ENCODE peak calls at places on chromosomes 4 and X, in eight cellular contexts. One of them, this sample, is unnamed.

GRCh38 chr4:8394125-8394524 is 46.4 kb downstream of the ACOX3 start:
- DNase-seq in HCT116: no peak
- DNase-seq in cardiac muscle cell: no peak
- DNase-seq in left lung: no peak
- DNase-seq in SK-N-MC: no peak
- DNase-seq in thoracic aorta: no peak
- DNase-seq in endothelial cell of umbilical vein: no peak
- DNase-seq in H1: no peak
- DNase-seq in this sample: no peak

GRCh38 chrX:47047989-47048388 is 30.3 kb upstream of the RGN start:
- DNase-seq in HCT116: no peak
- DNase-seq in cardiac muscle cell: peak; percentile 0
- DNase-seq in left lung: no peak
- DNase-seq in SK-N-MC: no peak
- DNase-seq in thoracic aorta: no peak
- DNase-seq in endothelial cell of umbilical vein: peak; percentile 61
- DNase-seq in H1: no peak
- DNase-seq in this sample: peak; percentile 70

GRCh38 chr4:176939445-176939844 is 146.7 kb upstream of the VEGFC start:
- DNase-seq in HCT116: no peak
- DNase-seq in cardiac muscle cell: no peak
- DNase-seq in left lung: no peak
- DNase-seq in SK-N-MC: no peak
- DNase-seq in thoracic aorta: no peak
- DNase-seq in endothelial cell of umbilical vein: peak; percentile 66
- DNase-seq in H1: no peak
- DNase-seq in this sample: no peak

GRCh38 chr4:158098802-158099201 is 74.0 kb downstream of the GASK1B start:
- DNase-seq in HCT116: no peak
- DNase-seq in cardiac muscle cell: no peak
- DNase-seq in left lung: no peak
- DNase-seq in SK-N-MC: no peak
- DNase-seq in thoracic aorta: no peak
- DNase-seq in endothelial cell of umbilical vein: no peak
- DNase-seq in H1: no peak
- DNase-seq in this sample: no peak

GRCh38 chr4:86961605-86962295 is 26.9 kb downstream of the AFF1 start:
- DNase-seq in HCT116: no peak
- DNase-seq in cardiac muscle cell: peak; percentile 81
- DNase-seq in left lung: no peak
- DNase-seq in SK-N-MC: no peak
- DNase-seq in thoracic aorta: no peak
- DNase-seq in endothelial cell of umbilical vein: no peak
- DNase-seq in H1: no peak
- DNase-seq in this sample: no peak

GRCh38 chr4:144873591-144873990 is 224.4 kb downstream of the ANAPC10 start:
- DNase-seq in HCT116: no peak
- DNase-seq in cardiac muscle cell: no peak
- DNase-seq in left lung: no peak
- DNase-seq in SK-N-MC: no peak
- DNase-seq in thoracic aorta: no peak
- DNase-seq in endothelial cell of umbilical vein: no peak
- DNase-seq in H1: no peak
- DNase-seq in this sample: no peak

GRCh38 chr4:6875431-6875831 is 34.2 kb upstream of the TBC1D14 start:
- DNase-seq in HCT116: no peak
- DNase-seq in cardiac muscle cell: no peak
- DNase-seq in left lung: peak; percentile 57
- DNase-seq in SK-N-MC: no peak
- DNase-seq in thoracic aorta: no peak
- DNase-seq in endothelial cell of umbilical vein: no peak
- DNase-seq in H1: no peak
- DNase-seq in this sample: no peak

GRCh38 chr4:122252584-122252983 is 100.5 kb downstream of the BLTP1 start:
- DNase-seq in HCT116: no peak
- DNase-seq in cardiac muscle cell: no peak
- DNase-seq in left lung: no peak
- DNase-seq in SK-N-MC: no peak
- DNase-seq in thoracic aorta: no peak
- DNase-seq in endothelial cell of umbilical vein: no peak
- DNase-seq in H1: no peak
- DNase-seq in this sample: no peak

GRCh38 chrX:44017726-44018125 is 44.5 kb upstream of the NDP start:
- DNase-seq in HCT116: no peak
- DNase-seq in cardiac muscle cell: no peak
- DNase-seq in left lung: no peak
- DNase-seq in SK-N-MC: no peak
- DNase-seq in thoracic aorta: no peak
- DNase-seq in endothelial cell of umbilical vein: no peak
- DNase-seq in H1: no peak
- DNase-seq in this sample: peak; percentile 45

GRCh38 chr4:77170926-77171325 is 13.9 kb downstream of the CCNG2 start:
- DNase-seq in HCT116: no peak
- DNase-seq in cardiac muscle cell: no peak
- DNase-seq in left lung: no peak
- DNase-seq in SK-N-MC: no peak
- DNase-seq in thoracic aorta: no peak
- DNase-seq in endothelial cell of umbilical vein: no peak
- DNase-seq in H1: no peak
- DNase-seq in this sample: no peak

GRCh38 chr4:165294907-165295306 is 32.6 kb upstream of the MSMO1 start:
- DNase-seq in HCT116: no peak
- DNase-seq in cardiac muscle cell: no peak
- DNase-seq in left lung: no peak
- DNase-seq in SK-N-MC: no peak
- DNase-seq in thoracic aorta: no peak
- DNase-seq in endothelial cell of umbilical vein: no peak
- DNase-seq in H1: no peak
- DNase-seq in this sample: no peak

GRCh38 chrX:149284616-149285015 is 220.5 kb downstream of the IDS start:
- DNase-seq in HCT116: no peak
- DNase-seq in cardiac muscle cell: no peak
- DNase-seq in left lung: no peak
- DNase-seq in SK-N-MC: no peak
- DNase-seq in thoracic aorta: no peak
- DNase-seq in endothelial cell of umbilical vein: no peak
- DNase-seq in H1: no peak
- DNase-seq in this sample: no peak

GRCh38 chr4:123832173-123833026 is 435.8 kb downstream of the SPRY1 start:
- DNase-seq in HCT116: no peak
- DNase-seq in cardiac muscle cell: peak; percentile 3
- DNase-seq in left lung: peak; percentile 45
- DNase-seq in SK-N-MC: no peak
- DNase-seq in thoracic aorta: peak; percentile 26
- DNase-seq in endothelial cell of umbilical vein: peak; percentile 86
- DNase-seq in H1: no peak
- DNase-seq in this sample: peak; percentile 2

GRCh38 chr4:41866799-41867677 is 68.2 kb upstream of the TMEM33 start:
- DNase-seq in HCT116: no peak
- DNase-seq in cardiac muscle cell: peak; percentile 46
- DNase-seq in left lung: no peak
- DNase-seq in SK-N-MC: no peak
- DNase-seq in thoracic aorta: no peak
- DNase-seq in endothelial cell of umbilical vein: no peak
- DNase-seq in H1: no peak
- DNase-seq in this sample: no peak

GRCh38 chr4:124018383-124019317 is 622.1 kb downstream of the SPRY1 start:
- DNase-seq in HCT116: no peak
- DNase-seq in cardiac muscle cell: peak; percentile 82
- DNase-seq in left lung: peak; percentile 38
- DNase-seq in SK-N-MC: peak; percentile 34
- DNase-seq in thoracic aorta: no peak
- DNase-seq in endothelial cell of umbilical vein: peak; percentile 43
- DNase-seq in H1: no peak
- DNase-seq in this sample: peak; percentile 4

DNA sequence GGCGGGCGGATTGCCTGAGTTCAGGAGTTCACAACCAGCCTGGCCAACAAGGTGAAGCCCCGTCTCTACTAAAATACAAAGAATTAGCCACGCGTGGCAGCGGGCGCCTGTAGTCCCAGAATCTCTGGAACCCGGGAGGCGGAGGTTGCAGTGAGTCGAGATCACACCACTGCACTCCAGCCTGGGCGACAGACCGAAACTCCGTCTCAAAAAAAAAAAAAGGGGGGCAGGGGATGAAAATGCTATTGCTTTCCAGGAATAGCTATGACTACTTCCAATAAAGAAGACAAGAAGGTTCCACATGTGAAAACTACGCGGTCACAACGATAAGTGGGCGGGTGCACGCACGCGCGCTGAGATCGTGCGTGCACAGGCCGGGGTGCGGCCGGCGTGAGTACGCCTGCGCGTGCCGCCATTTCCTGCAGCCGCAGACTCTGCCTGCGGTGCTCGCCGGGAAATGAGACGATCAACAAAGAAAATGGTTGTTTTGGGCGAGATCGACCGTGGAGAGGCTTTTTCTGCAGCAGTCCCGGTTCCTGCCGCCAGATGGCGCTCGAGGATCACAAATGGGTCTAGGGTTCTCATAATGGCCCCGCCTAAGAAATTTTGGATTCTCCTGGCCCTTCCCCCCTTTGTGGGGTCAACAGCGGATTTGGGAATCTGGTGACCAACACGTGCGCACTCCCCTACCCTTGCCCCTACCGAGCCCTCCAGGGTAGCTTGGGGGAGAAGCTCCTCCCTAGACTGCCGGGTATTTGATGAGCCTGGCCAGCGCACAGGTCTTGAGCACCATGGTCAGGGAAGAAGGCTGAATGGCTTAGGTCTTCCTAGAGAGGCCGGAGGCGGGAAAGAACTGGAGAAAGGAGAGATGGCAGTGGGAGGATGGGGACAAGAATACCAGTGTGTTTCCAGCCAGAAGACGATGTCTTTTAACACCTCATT is 35.1 kb downstream of the PNMA5 start:
- DNase-seq in HCT116: peak; percentile 68
- DNase-seq in cardiac muscle cell: peak; percentile 73
- DNase-seq in left lung: peak; percentile 86
- DNase-seq in SK-N-MC: peak; percentile 70
- DNase-seq in thoracic aorta: peak; percentile 55
- DNase-seq in endothelial cell of umbilical vein: peak; percentile 89
- DNase-seq in H1: peak; percentile 50
- DNase-seq in this sample: peak; percentile 80
- H3K27ac ChIP-seq in HCT116: peak overlapping the region; percentile 55
- H3K27ac ChIP-seq in cardiac muscle cell: no peak overlapping the region
- H3K27ac ChIP-seq in left lung: peak overlapping the region; percentile 67
- H3K27ac ChIP-seq in SK-N-MC: no peak overlapping the region
- H3K27ac ChIP-seq in thoracic aorta: peak overlapping the region; percentile 62
- H3K27ac ChIP-seq in endothelial cell of umbilical vein: peak overlapping the region; percentile 9
- H3K27ac ChIP-seq in H1: no peak overlapping the region
- H3K27ac ChIP-seq in this sample: peak overlapping the region; percentile 72

GRCh38 chr4:80074651-80075050 is 1.6 kb upstream of the ANTXR2 start:
- DNase-seq in HCT116: no peak
- DNase-seq in cardiac muscle cell: no peak
- DNase-seq in left lung: no peak
- DNase-seq in SK-N-MC: no peak
- DNase-seq in thoracic aorta: no peak
- DNase-seq in endothelial cell of umbilical vein: no peak
- DNase-seq in H1: no peak
- DNase-seq in this sample: no peak
- H3K27ac ChIP-seq in HCT116: no peak overlapping the region
- H3K27ac ChIP-seq in cardiac muscle cell: no peak overlapping the region
- H3K27ac ChIP-seq in left lung: no peak overlapping the region
- H3K27ac ChIP-seq in SK-N-MC: no peak overlapping the region
- H3K27ac ChIP-seq in thoracic aorta: no peak overlapping the region
- H3K27ac ChIP-seq in endothelial cell of umbilical vein: no peak overlapping the region
- H3K27ac ChIP-seq in H1: no peak overlapping the region
- H3K27ac ChIP-seq in this sample: no peak overlapping the region

GRCh38 chr4:67566335-67566734 is 7.8 kb downstream of the STAP1 start:
- DNase-seq in HCT116: no peak
- DNase-seq in cardiac muscle cell: no peak
- DNase-seq in left lung: no peak
- DNase-seq in SK-N-MC: no peak
- DNase-seq in thoracic aorta: no peak
- DNase-seq in endothelial cell of umbilical vein: no peak
- DNase-seq in H1: no peak
- DNase-seq in this sample: no peak

GRCh38 chr4:67568820-67569219 is 10.3 kb downstream of the STAP1 start:
- DNase-seq in HCT116: no peak
- DNase-seq in cardiac muscle cell: no peak
- DNase-seq in left lung: no peak
- DNase-seq in SK-N-MC: no peak
- DNase-seq in thoracic aorta: no peak
- DNase-seq in endothelial cell of umbilical vein: no peak
- DNase-seq in H1: no peak
- DNase-seq in this sample: no peak

GRCh38 chr4:67570537-67570936 is 12.0 kb downstream of the STAP1 start:
- DNase-seq in HCT116: no peak
- DNase-seq in cardiac muscle cell: no peak
- DNase-seq in left lung: no peak
- DNase-seq in SK-N-MC: no peak
- DNase-seq in thoracic aorta: no peak
- DNase-seq in endothelial cell of umbilical vein: no peak
- DNase-seq in H1: no peak
- DNase-seq in this sample: no peak

GRCh38 chr4:67565284-67565683 is 6.8 kb downstream of the STAP1 start:
- DNase-seq in HCT116: no peak
- DNase-seq in cardiac muscle cell: no peak
- DNase-seq in left lung: no peak
- DNase-seq in SK-N-MC: no peak
- DNase-seq in thoracic aorta: no peak
- DNase-seq in endothelial cell of umbilical vein: no peak
- DNase-seq in H1: no peak
- DNase-seq in this sample: no peak
- H3K27ac ChIP-seq in HCT116: no peak overlapping the region
- H3K27ac ChIP-seq in cardiac muscle cell: no peak overlapping the region
- H3K27ac ChIP-seq in left lung: no peak overlapping the region
- H3K27ac ChIP-seq in SK-N-MC: no peak overlapping the region
- H3K27ac ChIP-seq in thoracic aorta: no peak overlapping the region
- H3K27ac ChIP-seq in endothelial cell of umbilical vein: no peak overlapping the region
- H3K27ac ChIP-seq in H1: no peak overlapping the region
- H3K27ac ChIP-seq in this sample: no peak overlapping the region

GRCh38 chr4:88609387-88609786 is 17.1 kb downstream of the HERC3 start:
- DNase-seq in HCT116: no peak
- DNase-seq in cardiac muscle cell: no peak
- DNase-seq in left lung: no peak
- DNase-seq in SK-N-MC: no peak
- DNase-seq in thoracic aorta: no peak
- DNase-seq in endothelial cell of umbilical vein: peak; percentile 69
- DNase-seq in H1: no peak
- DNase-seq in this sample: no peak

GRCh38 chr4:88614058-88614457 is 21.8 kb downstream of the HERC3 start:
- DNase-seq in HCT116: no peak
- DNase-seq in cardiac muscle cell: no peak
- DNase-seq in left lung: no peak
- DNase-seq in SK-N-MC: no peak
- DNase-seq in thoracic aorta: no peak
- DNase-seq in endothelial cell of umbilical vein: no peak
- DNase-seq in H1: no peak
- DNase-seq in this sample: no peak

GRCh38 chr4:88610771-88611170 is 18.5 kb downstream of the HERC3 start:
- DNase-seq in HCT116: no peak
- DNase-seq in cardiac muscle cell: no peak
- DNase-seq in left lung: peak; percentile 48
- DNase-seq in SK-N-MC: no peak
- DNase-seq in thoracic aorta: peak; percentile 41
- DNase-seq in endothelial cell of umbilical vein: no peak
- DNase-seq in H1: no peak
- DNase-seq in this sample: no peak

GRCh38 chr4:88616275-88616996 is 24.2 kb downstream of the HERC3 start:
- DNase-seq in HCT116: no peak
- DNase-seq in cardiac muscle cell: no peak
- DNase-seq in left lung: no peak
- DNase-seq in SK-N-MC: no peak
- DNase-seq in thoracic aorta: no peak
- DNase-seq in endothelial cell of umbilical vein: no peak
- DNase-seq in H1: no peak
- DNase-seq in this sample: no peak

GRCh38 chr4:88613417-88613875 is 21.2 kb downstream of the HERC3 start:
- DNase-seq in HCT116: no peak
- DNase-seq in cardiac muscle cell: peak; percentile 57
- DNase-seq in left lung: no peak
- DNase-seq in SK-N-MC: peak; percentile 65
- DNase-seq in thoracic aorta: no peak
- DNase-seq in endothelial cell of umbilical vein: peak; percentile 78
- DNase-seq in H1: no peak
- DNase-seq in this sample: peak; percentile 48
- H3K27ac ChIP-seq in HCT116: no peak overlapping the region
- H3K27ac ChIP-seq in cardiac muscle cell: peak overlapping the region; percentile 38
- H3K27ac ChIP-seq in left lung: peak overlapping the region; percentile 13
- H3K27ac ChIP-seq in SK-N-MC: no peak overlapping the region
- H3K27ac ChIP-seq in thoracic aorta: peak overlapping the region; percentile 82
- H3K27ac ChIP-seq in endothelial cell of umbilical vein: peak overlapping the region; percentile 85
- H3K27ac ChIP-seq in H1: no peak overlapping the region
- H3K27ac ChIP-seq in this sample: no peak overlapping the region